ENCODE peak calls at places on chromosomes 4 and X, in six cellular contexts. T is HT-29; I is activated naive CD4-positive, alpha-beta T cell treated with Interleukin-2 at 50 U/mL for 16 hours; Z is activated CD4-positive, alpha-beta T cell treated with anti-CD3 and anti-CD28 coated beads, Interleukin-2, amount 50 U/mL, for 48 hours; K is adrenal gland; J is RPMI8226. G is an unnamed sample.

GRCh38 chr4:187258651-187259401 is 535.2 kb upstream of the FAT1 start:
- DNase-seq in T (no peak), I (no peak), Z (no peak), K (no peak), J (no peak), G (no peak)

GRCh38 chrX:47500541-47500940 is 17.5 kb upstream of the ZNF41 start:
- DNase-seq in T (no peak), I (no peak), Z (no peak), K (no peak), J (no peak), G (no peak)

GRCh38 chr4:77699731-77700210 is 94.2 kb downstream of the CXCL13 start:
- DNase-seq in T (peak; percentile 10), I (no peak), Z (no peak), K (no peak), J (no peak), G (peak; percentile 62)

GRCh38 chr4:183444953-183445543 is 612 bp downstream of the CDKN2AIP start:
- DNase-seq in T (no peak), I (no peak), Z (peak; percentile 58), K (peak; percentile 47), J (no peak), G (peak; percentile 25)

GRCh38 chr4:139144911-139145551 is 32.0 kb downstream of the ELF2 start:
- DNase-seq in T (peak; percentile 26), I (no peak), Z (no peak), K (peak; percentile 19), J (peak; percentile 55), G (no peak)

GRCh38 chrX:39559229-39559628 is 538.5 kb downstream of the BCOR start:
- DNase-seq in T (no peak), I (no peak), Z (no peak), K (no peak), J (no peak), G (no peak)

GRCh38 chr4:6452897-6453687 is 19.3 kb downstream of the PPP2R2C start:
- DNase-seq in T (no peak), I (no peak), Z (no peak), K (no peak), J (no peak), G (no peak)

GRCh38 chrX:21838937-21839333 is 482 bp upstream of the MBTPS2 start:
- DNase-seq in T (no peak), I (no peak), Z (no peak), K (no peak), J (peak; percentile 17), G (peak; percentile 19)

GRCh38 chr4:54227261-54228063 is 1.6 kb upstream of the PDGFRA start:
- DNase-seq in T (no peak), I (no peak), Z (peak; percentile 6), K (peak; percentile 41), J (no peak), G (peak; percentile 62)

GRCh38 chr4:151992755-151993154 is 231.9 kb upstream of the GATB start:
- DNase-seq in T (no peak), I (no peak), Z (no peak), K (no peak), J (no peak), G (no peak)

GRCh38 chr4:141275834-141276233 is 55.1 kb downstream of the ZNF330 start:
- DNase-seq in T (no peak), I (no peak), Z (no peak), K (no peak), J (no peak), G (peak; percentile 87)

GRCh38 chrX:24259544-24260240 is 54.2 kb downstream of the SUPT20HL2 start:
- DNase-seq in T (peak; percentile 54), I (no peak), Z (peak; percentile 13), K (peak; percentile 61), J (peak; percentile 55), G (peak; percentile 74)

GRCh38 chr4:82360298-82361177 is 13.3 kb downstream of the HNRNPD start:
- DNase-seq in T (peak; percentile 54), I (no peak), Z (no peak), K (no peak), J (no peak), G (no peak)

GRCh38 chr4:1683903-1684755 is at the start of gene FAM53A:
- DNase-seq in T (peak; percentile 90), I (peak; percentile 94), Z (peak; percentile 96), K (peak; percentile 94), J (peak; percentile 87), G (peak; percentile 40)

GRCh38 chr4:151541438-151542071 is 132.6 kb downstream of the FHIP1A start:
- DNase-seq in T (peak; percentile 19), I (no peak), Z (no peak), K (peak; percentile 13), J (no peak), G (peak; percentile 76)

GRCh38 chr4:117900832-117901231 is 133.5 kb upstream of the NDST3 start:
- DNase-seq in T (peak; percentile 3), I (no peak), Z (no peak), K (no peak), J (no peak), G (peak; percentile 70)

GRCh38 chr4:89111833-89112563 is 665 bp downstream of the TIGD2 start:
- DNase-seq in T (peak; percentile 75), I (no peak), Z (no peak), K (peak; percentile 42), J (no peak), G (peak; percentile 38)

GRCh38 chr4:114926508-114926907 is 186.9 kb downstream of the NDST4 start:
- DNase-seq in T (no peak), I (no peak), Z (no peak), K (no peak), J (no peak), G (no peak)

GRCh38 chr4:98801259-98801725 is 127.6 kb downstream of the EIF4E start:
- DNase-seq in T (no peak), I (no peak), Z (no peak), K (no peak), J (no peak), G (no peak)

GRCh38 chrX:40863671-40864070 is 128.3 kb upstream of the MED14 start:
- DNase-seq in T (no peak), I (no peak), Z (no peak), K (no peak), J (no peak), G (no peak)

G was measured in A172.